ENCODE peak calls at places on chromosomes 13 and 19, in six cellular contexts. V is CD4-positive, alpha-beta memory T cell; C is A549; G is NT2/D1; Y is fibroblast of lung; A is cardiac muscle cell. M is an unnamed sample.

GRCh38 chr13:37869506-37869755 is 141 bp downstream of the TRPC4 start:
- DNase-seq in V (no peak), C (no peak), G (no peak), Y (no peak), A (no peak), M (no peak)

GRCh38 chr13:69912576-69913074 is 195.0 kb upstream of the ATXN8OS start:
- DNase-seq in V (no peak), C (no peak), G (no peak), Y (no peak), A (no peak), M (no peak)

GRCh38 chr19:5147971-5148793 is 179.3 kb downstream of the KDM4B start:
- DNase-seq in V (no peak), C (no peak), G (no peak), Y (peak; percentile 12), A (no peak), M (no peak)

GRCh38 chr13:80123945-80124344 is 217.0 kb downstream of the SPRY2 start:
- DNase-seq in V (no peak), C (no peak), G (no peak), Y (no peak), A (no peak), M (no peak)

GRCh38 chr13:50123862-50124535 is 108.8 kb downstream of the KCNRG start:
- DNase-seq in V (peak; percentile 67), C (peak; percentile 21), G (no peak), Y (peak; percentile 89), A (peak; percentile 76), M (peak; percentile 95)

GRCh38 chr19:53158119-53158656 is 665 bp downstream of the ZNF347 start:
- DNase-seq in V (no peak), C (no peak), G (peak; percentile 6), Y (peak; percentile 31), A (peak; percentile 42), M (peak; percentile 58)

GRCh38 chr13:60754691-60755090 is 357.7 kb downstream of the TDRD3 start:
- DNase-seq in V (no peak), C (no peak), G (no peak), Y (no peak), A (no peak), M (no peak)

GRCh38 chr13:86870388-86870966 is 800.7 kb upstream of the SLITRK5 start:
- DNase-seq in V (no peak), C (no peak), G (no peak), Y (no peak), A (peak; percentile 27), M (peak; percentile 12)

GRCh38 chr13:51688937-51689336 is 104.7 kb downstream of the WDFY2 start:
- DNase-seq in V (no peak), C (no peak), G (no peak), Y (no peak), A (peak; percentile 15), M (no peak)

GRCh38 chr13:94198666-94199065 is 280.8 kb downstream of the DCT start:
- DNase-seq in V (no peak), C (no peak), G (no peak), Y (peak; percentile 74), A (peak; percentile 80), M (no peak)

GRCh38 chr13:110301606-110302131 is 5.3 kb downstream of the COL4A1 start:
- DNase-seq in V (no peak), C (no peak), G (no peak), Y (peak; percentile 83), A (peak; percentile 84), M (no peak)

GRCh38 chr13:113460064-113460555 is 6.8 kb upstream of the ADPRHL1 start:
- DNase-seq in V (no peak), C (no peak), G (no peak), Y (no peak), A (no peak), M (no peak)

GRCh38 chr13:45068036-45069001 is 52.0 kb upstream of the GTF2F2 start:
- DNase-seq in V (no peak), C (no peak), G (no peak), Y (no peak), A (no peak), M (no peak)

GRCh38 chr19:32097620-32098019 is 247.8 kb upstream of the ZNF507 start:
- DNase-seq in V (no peak), C (no peak), G (no peak), Y (no peak), A (no peak), M (no peak)

GRCh38 chr13:44874886-44875630 is 114.2 kb downstream of the NUFIP1 start:
- DNase-seq in V (no peak), C (no peak), G (no peak), Y (peak; percentile 57), A (no peak), M (no peak)

GRCh38 chr13:86020350-86021002 is 221.3 kb upstream of the SLITRK6 start:
- DNase-seq in V (no peak), C (no peak), G (no peak), Y (peak; percentile 69), A (peak; percentile 68), M (peak; percentile 19)

GRCh38 chr19:805161-805561 is 7.9 kb downstream of the PTBP1 start:
- DNase-seq in V (no peak), C (no peak), G (no peak), Y (no peak), A (no peak), M (no peak)

GRCh38 chr19:15979293-15979692 is 30.5 kb downstream of the OR10H4 start:
- DNase-seq in V (no peak), C (no peak), G (no peak), Y (no peak), A (no peak), M (no peak)

GRCh38 chr19:17766543-17767131 is 15.4 kb downstream of the FCHO1 start:
- DNase-seq in V (no peak), C (peak; percentile 64), G (peak; percentile 88), Y (peak; percentile 65), A (peak; percentile 92), M (peak; percentile 95)

GRCh38 chr13:49502954-49503353 is 7.2 kb downstream of the PHF11 start:
- DNase-seq in V (no peak), C (no peak), G (no peak), Y (no peak), A (peak; percentile 85), M (no peak)

GRCh38 chr13:73224708-73225107 is 165.9 kb downstream of the KLF5 start:
- DNase-seq in V (no peak), C (no peak), G (no peak), Y (peak; percentile 72), A (peak; percentile 41), M (no peak)

GRCh38 chr13:39225860-39226259 is 187.6 kb downstream of the NHLRC3 start:
- DNase-seq in V (no peak), C (no peak), G (no peak), Y (no peak), A (no peak), M (no peak)

GRCh38 chr13:40124648-40125045 is 469.2 kb downstream of the COG6 start:
- DNase-seq in V (no peak), C (no peak), G (no peak), Y (no peak), A (no peak), M (no peak)

GRCh38 chr19:2578391-2578826 is 102.5 kb downstream of the GADD45B start:
- DNase-seq in V (no peak), C (peak; percentile 42), G (no peak), Y (peak; percentile 79), A (peak; percentile 71), M (peak; percentile 60)

GRCh38 chr13:60397693-60398437 is 845 bp downstream of the TDRD3 start:
- DNase-seq in V (no peak), C (peak; percentile 30), G (peak; percentile 28), Y (peak; percentile 73), A (peak; percentile 78), M (peak; percentile 82)

GRCh38 chr19:4057913-4058695 is 8.6 kb downstream of the ZBTB7A start:
- DNase-seq in V (no peak), C (peak; percentile 74), G (no peak), Y (peak; percentile 85), A (peak; percentile 89), M (peak; percentile 90)

GRCh38 chr13:28137556-28137955 is 789 bp upstream of the PAN3 start:
- DNase-seq in V (no peak), C (no peak), G (no peak), Y (no peak), A (peak; percentile 21), M (no peak)

GRCh38 chr13:84686973-84687372 is 804.7 kb upstream of the SLITRK1 start:
- DNase-seq in V (no peak), C (no peak), G (no peak), Y (no peak), A (no peak), M (no peak)

GRCh38 chr13:21413013-21413412 is 46.1 kb downstream of the ZDHHC20 start:
- DNase-seq in V (no peak), C (no peak), G (no peak), Y (peak; percentile 23), A (no peak), M (no peak)

GRCh38 chr19:3289971-3290569 is 65.6 kb downstream of the CELF5 start:
- DNase-seq in V (no peak), C (no peak), G (no peak), Y (no peak), A (no peak), M (no peak)

DNA sequence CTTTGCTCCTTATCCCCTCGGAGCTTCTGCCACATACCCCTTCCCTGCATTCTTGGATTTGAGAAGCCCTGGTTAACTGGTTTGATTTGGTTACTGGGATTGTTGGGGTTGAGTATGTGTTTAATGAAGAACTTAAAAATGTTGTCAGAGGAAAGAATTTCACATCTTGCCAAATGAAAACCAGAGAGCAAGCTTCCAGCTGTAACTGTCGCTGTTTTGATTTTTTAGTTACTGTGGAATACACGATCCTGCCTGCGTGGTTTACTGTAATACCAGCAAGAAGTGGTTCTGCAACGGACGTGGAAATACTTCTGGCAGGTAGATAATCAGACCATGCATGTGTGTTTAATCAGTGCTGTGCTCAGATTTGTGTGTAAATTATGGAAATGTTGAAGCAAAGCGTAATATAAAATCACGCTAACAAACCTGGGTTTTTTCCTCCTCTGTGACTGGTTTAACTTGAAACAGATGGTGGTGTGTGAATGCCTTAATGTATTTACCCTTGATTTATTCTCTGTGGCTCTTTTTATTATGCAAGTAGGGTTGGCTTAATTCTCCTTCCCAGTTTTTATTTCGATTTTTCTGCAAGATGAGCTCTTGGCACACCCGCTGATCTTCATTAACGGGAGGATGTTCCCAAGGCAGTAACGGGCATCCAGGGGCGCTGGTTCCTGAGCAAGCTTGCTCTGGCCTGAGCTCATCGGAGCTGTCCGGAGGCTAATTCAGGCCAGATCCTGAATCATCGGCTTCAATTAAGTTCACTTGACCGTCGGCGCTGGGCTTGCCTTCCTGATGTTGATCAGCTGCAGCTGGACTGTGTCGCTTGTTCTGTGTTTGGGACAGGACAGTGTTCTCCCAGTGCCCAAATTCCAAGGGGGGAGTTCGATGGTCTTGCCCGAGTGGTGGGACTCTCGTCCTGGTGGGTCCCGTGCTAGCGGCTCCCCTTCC is 16.0 kb downstream of the UPF1 start:
- DNase-seq in V (no peak), C (no peak), G (no peak), Y (no peak), A (peak; percentile 29), M (no peak)
- H3K4me3 ChIP-seq in V (no peak overlapping the region), C (no peak overlapping the region), G (no peak overlapping the region), Y (no peak overlapping the region), A (no peak overlapping the region), M (no peak overlapping the region)

GRCh38 chr13:36131215-36131930 is at the start of gene DCLK1:
- DNase-seq in V (no peak), C (no peak), G (peak; percentile 13), Y (peak; percentile 43), A (peak; percentile 65), M (peak; percentile 67)
- H3K4me1 ChIP-seq in V (no peaks in the 10 kb centered on the region), C (no peaks in the 10 kb centered on the region), G (no peaks in the 10 kb centered on the region), Y (no peaks in the 10 kb centered on the region), A (no peaks in the 10 kb centered on the region), M (no peaks in the 10 kb centered on the region)

GRCh38 chr13:75596657-75597182 is 39.4 kb upstream of the LMO7 start:
- DNase-seq in V (no peak), C (no peak), G (no peak), Y (no peak), A (no peak), M (no peak)
- H3K4me3 ChIP-seq in V (no peak overlapping the region), C (no peak overlapping the region), G (no peak overlapping the region), Y (no peak overlapping the region), A (no peak overlapping the region), M (no peak overlapping the region)

GRCh38 chr19:10290439-10290875 is 705 bp downstream of the ICAM5 start:
- DNase-seq in V (peak; percentile 20), C (no peak), G (no peak), Y (no peak), A (no peak), M (no peak)
- H3K4me1 ChIP-seq in V (peaks cover 92% of the 10 kb centered on the region), C (peaks cover 16% of the 10 kb centered on the region), G (peaks cover 51% of the 10 kb centered on the region), Y (peaks cover 10% of the 10 kb centered on the region), A (no peaks in the 10 kb centered on the region), M (peaks cover 65% of the 10 kb centered on the region)